ENCODE peak calls at places on chromosomes 1 and 21, in seven cellular contexts. S is NB4, Q is endothelial cell of umbilical vein, O is ovary, M is A549, W is sigmoid colon, B is HCT116. L is an unnamed sample.
A peak's percentile ranks its signal among the peaks of the same experiment; 100 is the strongest.

GRCh38 chr1:44472614-44473262 is 67.7 kb downstream of the RNF220 start:
- DNase-seq in S (no peak), Q (peak; percentile 9), O (no peak), M (no peak), W (no peak), B (no peak), L (no peak)

GRCh38 chr1:113191579-113192076 is 118.6 kb downstream of the LRIG2 start:
- DNase-seq in S (peak; percentile 52), Q (peak; percentile 3), O (no peak), M (peak; percentile 50), W (no peak), B (peak; percentile 94), L (no peak)

GRCh38 chr1:28577052-28577678 is 14.9 kb upstream of the RAB42 start:
- DNase-seq in S (peak; percentile 54), Q (no peak), O (no peak), M (no peak), W (no peak), B (no peak), L (no peak)

GRCh38 chr1:114258074-114258473 is 104.4 kb upstream of the SYT6 start:
- DNase-seq in S (no peak), Q (no peak), O (no peak), M (no peak), W (no peak), B (no peak), L (no peak)

GRCh38 chr1:159647616-159648015 is 60.0 kb downstream of the APCS start:
- DNase-seq in S (peak; percentile 17), Q (no peak), O (no peak), M (no peak), W (no peak), B (no peak), L (no peak)

GRCh38 chr21:44677881-44678280 is 4.1 kb downstream of the KRTAP12-1 start:
- DNase-seq in S (no peak), Q (no peak), O (no peak), M (no peak), W (no peak), B (no peak), L (no peak)

GRCh38 chr1:11788549-11789053 is 17.2 kb downstream of the MTHFR start:
- DNase-seq in S (no peak), Q (no peak), O (peak; percentile 50), M (no peak), W (no peak), B (no peak), L (no peak)

GRCh38 chr21:28776251-28776650 is 216.4 kb downstream of the LTN1 start:
- DNase-seq in S (peak; percentile 12), Q (no peak), O (no peak), M (no peak), W (no peak), B (no peak), L (no peak)

GRCh38 chr1:71210746-71211145 is 129.9 kb upstream of the ZRANB2 start:
- DNase-seq in S (no peak), Q (no peak), O (no peak), M (no peak), W (no peak), B (no peak), L (no peak)

GRCh38 chr1:235892080-235892670 is 25.5 kb upstream of the LYST start:
- DNase-seq in S (no peak), Q (no peak), O (no peak), M (no peak), W (no peak), B (no peak), L (no peak)

GRCh38 chr21:20343186-20343585 is 655.0 kb upstream of the NCAM2 start:
- DNase-seq in S (no peak), Q (no peak), O (no peak), M (no peak), W (no peak), B (no peak), L (no peak)

GRCh38 chr1:100164226-100164625 is 13.8 kb downstream of the LRRC39 start:
- DNase-seq in S (no peak), Q (no peak), O (no peak), M (no peak), W (no peak), B (no peak), L (no peak)

GRCh38 chr1:155011437-155011907 is 8.9 kb downstream of the ZBTB7B start:
- DNase-seq in S (no peak), Q (no peak), O (no peak), M (no peak), W (no peak), B (no peak), L (no peak)

GRCh38 chr1:155013632-155014031 is 11.0 kb downstream of the ZBTB7B start:
- DNase-seq in S (peak; percentile 60), Q (no peak), O (no peak), M (no peak), W (no peak), B (no peak), L (peak; percentile 73)

GRCh38 chr1:155012760-155013602 is 10.4 kb downstream of the ZBTB7B start:
- DNase-seq in S (peak; percentile 63), Q (no peak), O (no peak), M (no peak), W (no peak), B (no peak), L (peak; percentile 50)

GRCh38 chr1:155011004-155011416 is 8.4 kb downstream of the ZBTB7B start:
- DNase-seq in S (no peak), Q (no peak), O (no peak), M (no peak), W (no peak), B (no peak), L (no peak)

GRCh38 chr1:155012052-155012546 is 9.5 kb downstream of the ZBTB7B start:
- DNase-seq in S (peak; percentile 85), Q (no peak), O (peak; percentile 82), M (peak; percentile 86), W (peak; percentile 90), B (peak; percentile 62), L (peak; percentile 92)
- TF ChIP-seq POLR2A in S (no peak), Q (no peak), O (no peak), M (no peak), W (peak; percentile 57), B (no peak), L (peak; percentile 73)

DNA sequence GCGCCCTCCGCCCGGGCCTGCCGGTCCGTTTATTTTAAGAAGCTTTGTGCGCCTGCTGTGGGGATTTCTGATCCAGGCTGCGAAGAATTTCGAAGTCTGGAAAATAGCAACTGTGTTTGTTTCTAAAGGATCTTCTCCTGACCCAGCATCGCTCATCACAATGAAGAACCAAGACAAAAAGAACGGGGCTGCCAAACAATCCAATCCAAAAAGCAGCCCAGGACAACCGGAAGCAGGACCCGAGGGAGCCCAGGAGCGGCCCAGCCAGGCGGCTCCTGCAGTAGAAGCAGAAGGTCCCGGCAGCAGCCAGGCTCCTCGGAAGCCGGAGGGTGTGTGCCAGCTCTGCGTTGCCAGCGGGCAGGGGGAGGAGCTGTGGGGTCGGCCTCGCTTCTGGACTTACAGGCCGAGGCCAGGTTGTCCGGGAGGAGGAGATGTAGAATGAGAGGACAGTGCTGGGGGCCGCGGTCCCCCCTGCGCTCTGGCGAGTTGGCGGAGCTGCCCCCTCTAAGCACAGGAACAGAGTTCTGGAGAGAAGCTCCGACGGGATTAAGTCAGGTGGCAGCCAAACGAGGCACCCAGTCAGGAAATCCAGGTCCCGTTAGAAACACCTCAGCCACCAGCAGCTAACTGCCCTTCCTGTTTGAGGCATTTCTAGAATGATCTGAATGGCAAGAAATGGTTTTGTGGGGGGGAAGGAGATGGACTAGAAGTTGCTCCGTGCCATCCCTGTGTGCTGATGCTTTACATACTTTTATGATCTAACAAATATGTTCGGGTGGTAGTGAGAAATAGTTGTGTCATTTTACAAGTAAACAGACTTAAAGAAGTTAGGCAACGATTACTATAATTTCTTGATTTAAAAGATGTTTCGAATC is 948 bp downstream of the TXLNA start:
- DNase-seq in S (peak; percentile 62), Q (no peak), O (peak; percentile 72), M (peak; percentile 32), W (peak; percentile 84), B (no peak), L (peak; percentile 66)
- TF ChIP-seq POLR2A in S (no peak), Q (no peak), O (peak; percentile 54), M (no peak), W (no peak), B (no peak), L (no peak)

GRCh38 chr1:38942664-38943428 is 1.2 kb upstream of the RHBDL2 start:
- DNase-seq in S (no peak), Q (no peak), O (no peak), M (no peak), W (no peak), B (no peak), L (no peak)

GRCh38 chr1:38941093-38941492 is 537 bp downstream of the RHBDL2 start:
- DNase-seq in S (no peak), Q (no peak), O (no peak), M (no peak), W (no peak), B (no peak), L (no peak)

GRCh38 chr1:38940339-38941047 is 1.1 kb downstream of the RHBDL2 start:
- DNase-seq in S (no peak), Q (no peak), O (no peak), M (no peak), W (no peak), B (no peak), L (no peak)

GRCh38 chr1:38938722-38939260 is 2.8 kb downstream of the RHBDL2 start:
- DNase-seq in S (no peak), Q (no peak), O (no peak), M (no peak), W (no peak), B (no peak), L (no peak)

DNA sequence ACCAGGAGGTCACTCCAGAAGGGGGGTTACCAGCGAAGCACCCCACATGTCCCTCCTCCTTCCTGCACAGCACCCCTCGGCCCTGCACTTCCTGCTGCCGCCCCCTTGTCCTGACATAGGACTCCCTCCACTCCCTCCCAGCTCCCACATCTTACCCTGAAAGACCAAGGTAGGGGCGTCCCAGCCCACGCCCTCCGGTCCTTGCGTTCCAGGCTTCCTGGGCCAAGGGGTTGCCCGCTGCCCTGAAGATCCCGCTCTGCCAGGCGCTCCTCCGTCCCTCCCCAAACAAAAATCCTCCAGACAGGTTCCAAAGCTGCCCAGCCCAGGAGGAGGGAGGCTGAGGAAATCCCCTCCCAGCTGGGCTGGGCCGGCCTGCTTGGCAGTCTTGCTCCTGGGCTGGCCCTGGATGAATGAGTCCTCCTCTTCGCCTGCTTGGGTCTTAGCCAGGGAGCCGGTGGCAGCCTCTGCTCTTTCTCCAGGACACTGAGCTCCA is at the start of gene RHBDL2:
- DNase-seq in S (no peak), Q (peak; percentile 15), O (peak; percentile 40), M (peak; percentile 35), W (peak; percentile 71), B (no peak), L (no peak)
- TF ChIP-seq POLR2A in S (no peak), Q (no peak), O (no peak), M (no peak), W (peak; percentile 50), B (no peak), L (no peak)

GRCh38 chr1:145992502-145992936 is 3.9 kb downstream of the TXNIP start:
- DNase-seq in S (no peak), Q (no peak), O (no peak), M (no peak), W (peak; percentile 33), B (no peak), L (peak; percentile 29)

GRCh38 chr1:145991799-145992412 is 4.5 kb downstream of the TXNIP start:
- DNase-seq in S (peak; percentile 54), Q (no peak), O (no peak), M (no peak), W (peak; percentile 74), B (no peak), L (no peak)

GRCh38 chr1:145988773-145989172 is 7.6 kb downstream of the TXNIP start:
- DNase-seq in S (no peak), Q (no peak), O (no peak), M (no peak), W (peak; percentile 60), B (no peak), L (no peak)

GRCh38 chr1:145987926-145988325 is 8.5 kb downstream of the TXNIP start:
- DNase-seq in S (no peak), Q (no peak), O (no peak), M (no peak), W (no peak), B (no peak), L (no peak)

GRCh38 chr1:145990249-145991097 is 5.9 kb downstream of the TXNIP start:
- DNase-seq in S (peak; percentile 53), Q (no peak), O (no peak), M (no peak), W (peak; percentile 77), B (no peak), L (peak; percentile 17)
- TF ChIP-seq POLR2A in S (no peak), Q (no peak), O (no peak), M (no peak), W (no peak), B (no peak), L (no peak)